ENCODE peak calls at places on chromosomes 13 and 19, in seven cellular contexts. Z, I, W, V, L, F and S are unnamed samples.

GRCh38 chr19:19662866-19663291 is 597 bp downstream of the ATP13A1 start:
- DNase-seq in F (no peak), W (no peak), L (no peak), V (no peak), Z (no peak), I (peak; percentile 73), S (peak; percentile 43)

GRCh38 chr13:46866150-46866549 is 30.7 kb downstream of the HTR2A start:
- DNase-seq in L (peak; percentile 62), Z (peak; percentile 64), V (peak; percentile 11), F (no peak), W (no peak), I (peak; percentile 74), S (peak; percentile 86)

GRCh38 chr13:31835932-31836331 is 96.6 kb downstream of the RXFP2 start:
- DNase-seq in I (no peak), F (no peak), V (no peak), Z (no peak), W (no peak), L (no peak), S (no peak)

GRCh38 chr19:31356587-31357314 is 7.5 kb upstream of the TSHZ3 start:
- DNase-seq in L (peak; percentile 85), W (no peak), I (no peak), Z (peak; percentile 71), F (no peak), V (peak; percentile 24), S (peak; percentile 67)

GRCh38 chr19:46446021-46446420 is 17.3 kb upstream of the PNMA8C start:
- DNase-seq in W (no peak), L (no peak), F (no peak), V (no peak), I (no peak), Z (no peak), S (no peak)

GRCh38 chr13:109762791-109763190 is 23.6 kb downstream of the IRS2 start:
- DNase-seq in V (no peak), F (no peak), W (no peak), Z (no peak), L (no peak), I (no peak), S (no peak)

GRCh38 chr13:51626749-51627148 is 42.5 kb downstream of the WDFY2 start:
- DNase-seq in Z (peak; percentile 33), F (no peak), W (no peak), L (no peak), V (no peak), I (no peak), S (no peak)

GRCh38 chr13:101514695-101515275 is 62.3 kb downstream of the ITGBL1 start:
- DNase-seq in F (peak; percentile 2), W (no peak), V (no peak), Z (peak; percentile 12), L (peak; percentile 53), I (no peak), S (peak; percentile 56)

GRCh38 chr13:50060718-50061117 is 45.5 kb downstream of the KCNRG start:
- DNase-seq in L (no peak), Z (no peak), F (no peak), I (no peak), W (no peak), V (no peak), S (no peak)

GRCh38 chr19:54077334-54077733 is 3.8 kb downstream of the TARM1 start:
- DNase-seq in W (no peak), L (no peak), I (no peak), Z (no peak), V (no peak), F (no peak), S (no peak)

GRCh38 chr13:44191504-44192171 is 182.0 kb upstream of the SERP2 start:
- DNase-seq in I (no peak), F (peak; percentile 81), W (no peak), V (peak; percentile 42), Z (peak; percentile 31), L (peak; percentile 70), S (peak; percentile 78)

GRCh38 chr13:94351292-94352000 is 128.0 kb downstream of the DCT start:
- DNase-seq in I (no peak), Z (no peak), V (no peak), W (no peak), F (no peak), L (no peak), S (no peak)

GRCh38 chr19:33771308-33772101 is 25.2 kb upstream of the KCTD15 start:
- DNase-seq in V (peak; percentile 73), Z (peak; percentile 63), F (peak; percentile 36), L (peak; percentile 91), I (peak; percentile 81), W (no peak), S (peak; percentile 52)

GRCh38 chr13:49238621-49239020 is 9.1 kb upstream of the CDADC1 start:
- DNase-seq in V (no peak), Z (no peak), I (no peak), L (no peak), W (no peak), F (no peak), S (peak; percentile 25)

DNA sequence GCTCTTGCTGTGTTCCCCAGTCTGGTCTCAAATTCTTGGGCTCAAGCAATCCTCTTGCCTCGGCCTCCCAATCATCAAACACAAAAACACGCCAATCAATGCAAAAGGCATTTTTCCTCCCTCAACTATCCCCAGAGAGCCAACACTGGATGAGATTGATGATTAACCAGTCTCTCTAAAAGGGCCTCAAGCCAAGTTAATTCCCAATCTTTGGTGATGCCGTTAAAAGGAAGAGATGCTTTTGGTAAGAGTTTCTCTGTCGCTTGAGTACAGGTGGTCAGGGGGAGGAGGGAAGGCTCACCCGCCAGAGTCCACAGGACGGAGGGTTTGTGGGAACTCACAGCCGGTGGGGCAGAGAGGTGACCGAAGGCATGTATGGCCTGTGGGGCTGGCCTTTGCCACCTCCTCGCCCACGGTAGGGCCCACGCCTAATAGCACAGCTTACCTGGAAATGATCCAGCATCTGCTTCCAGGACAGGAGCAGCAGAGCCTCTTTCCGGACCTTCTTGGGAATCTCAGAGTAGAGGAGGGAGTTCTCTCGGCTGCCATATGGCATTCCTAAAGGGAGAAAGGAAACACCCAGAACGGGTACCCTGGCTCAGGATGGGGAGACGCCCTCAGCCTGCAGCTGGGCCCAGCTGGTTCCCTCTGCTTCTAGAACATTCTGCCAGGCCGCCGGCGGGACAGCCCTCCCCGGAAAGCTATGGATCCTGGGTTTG is 18.1 kb downstream of the DPP9 start:
- DNase-seq in V (no peak), L (no peak), F (no peak), I (no peak), W (no peak), Z (no peak), S (no peak)
- H3K4me1 ChIP-seq in V (peaks cover 14% of the 10 kb centered on the region), L (no peaks in the 10 kb centered on the region), F (peaks cover 7% of the 10 kb centered on the region), I (peaks cover 37% of the 10 kb centered on the region), W (peaks cover 40% of the 10 kb centered on the region), Z (no peaks in the 10 kb centered on the region), S (no peaks in the 10 kb centered on the region)

GRCh38 chr19:989381-990081 is 5.4 kb downstream of the WDR18 start:
- DNase-seq in V (no peak), W (no peak), Z (no peak), F (no peak), I (no peak), L (peak; percentile 78), S (no peak)
- H3K4me1 ChIP-seq in V (peaks cover 6% of the 10 kb centered on the region), W (peaks cover 6% of the 10 kb centered on the region), Z (peaks cover 12% of the 10 kb centered on the region), F (peaks cover 3% of the 10 kb centered on the region), I (peaks cover 7% of the 10 kb centered on the region), L (no peaks in the 10 kb centered on the region), S (peaks cover 2% of the 10 kb centered on the region)

GRCh38 chr19:44762033-44762432 is 13.5 kb downstream of the BCL3 start:
- DNase-seq in F (no peak), W (no peak), Z (no peak), V (no peak), I (peak; percentile 39), L (no peak), S (no peak)
- H3K4me1 ChIP-seq in F (peaks cover 14% of the 10 kb centered on the region), W (peaks cover 17% of the 10 kb centered on the region), Z (peaks cover 18% of the 10 kb centered on the region), V (peaks cover 30% of the 10 kb centered on the region), I (peaks cover 22% of the 10 kb centered on the region), L (no peaks in the 10 kb centered on the region), S (peaks cover 3% of the 10 kb centered on the region)

GRCh38 chr19:38270587-38271167 is 6.3 kb downstream of the SPINT2 start:
- DNase-seq in V (no peak), W (no peak), Z (no peak), F (no peak), I (no peak), L (no peak), S (peak; percentile 64)
- H3K4me1 ChIP-seq in V (peaks cover 58% of the 10 kb centered on the region), W (peaks cover 80% of the 10 kb centered on the region), Z (peaks cover 69% of the 10 kb centered on the region), F (no peaks in the 10 kb centered on the region), I (peaks cover 35% of the 10 kb centered on the region), L (peaks cover 11% of the 10 kb centered on the region), S (peaks cover 26% of the 10 kb centered on the region)

GRCh38 chr19:29193116-29193515 is 19.8 kb downstream of the UQCRFS1 start:
- DNase-seq in F (no peak), L (no peak), V (no peak), I (no peak), Z (no peak), W (no peak), S (no peak)
- H3K4me1 ChIP-seq in F (no peaks in the 10 kb centered on the region), L (no peaks in the 10 kb centered on the region), V (no peaks in the 10 kb centered on the region), I (no peaks in the 10 kb centered on the region), Z (no peaks in the 10 kb centered on the region), W (no peaks in the 10 kb centered on the region), S (no peaks in the 10 kb centered on the region)

GRCh38 chr19:8366961-8367326 is 3.0 kb downstream of the ANGPTL4 start:
- DNase-seq in F (no peak), W (no peak), V (peak; percentile 30), I (peak; percentile 87), L (peak; percentile 49), Z (peak; percentile 19), S (no peak)

GRCh38 chr19:8368136-8368535 is 4.2 kb downstream of the ANGPTL4 start:
- DNase-seq in I (no peak), Z (no peak), W (no peak), V (no peak), F (no peak), L (no peak), S (no peak)

GRCh38 chr19:8370176-8371010 is 6.4 kb downstream of the ANGPTL4 start:
- DNase-seq in Z (no peak), V (no peak), I (no peak), F (no peak), L (no peak), W (no peak), S (no peak)

GRCh38 chr19:8366121-8366581 is 2.2 kb downstream of the ANGPTL4 start:
- DNase-seq in Z (no peak), W (no peak), L (no peak), I (no peak), V (no peak), F (no peak), S (no peak)

GRCh38 chr19:8367327-8368001 is 3.5 kb downstream of the ANGPTL4 start:
- DNase-seq in V (peak; percentile 87), F (no peak), L (peak; percentile 84), W (peak; percentile 71), Z (peak; percentile 85), I (peak; percentile 97), S (peak; percentile 85)
- H3K4me1 ChIP-seq in V (peaks cover 62% of the 10 kb centered on the region), F (no peaks in the 10 kb centered on the region), L (peaks cover 12% of the 10 kb centered on the region), W (peaks cover 40% of the 10 kb centered on the region), Z (peaks cover 73% of the 10 kb centered on the region), I (peaks cover 66% of the 10 kb centered on the region), S (peaks cover 4% of the 10 kb centered on the region)

GRCh38 chr19:2543463-2544442 is 67.8 kb downstream of the GADD45B start:
- DNase-seq in I (peak; percentile 99), V (peak; percentile 90), W (peak; percentile 88), F (peak; percentile 22), L (peak; percentile 97), Z (peak; percentile 98), S (peak; percentile 99)
- H3K4me1 ChIP-seq in I (peaks cover 73% of the 10 kb centered on the region), V (peaks cover 62% of the 10 kb centered on the region), W (peaks cover 77% of the 10 kb centered on the region), F (peaks cover 4% of the 10 kb centered on the region), L (peaks cover 6% of the 10 kb centered on the region), Z (peaks cover 72% of the 10 kb centered on the region), S (peaks cover 2% of the 10 kb centered on the region)

GRCh38 chr19:16459680-16460079 is 12.1 kb downstream of the EPS15L1 start:
- DNase-seq in L (no peak), Z (no peak), V (no peak), I (no peak), W (no peak), F (no peak), S (no peak)
- H3K4me1 ChIP-seq in L (peaks cover 6% of the 10 kb centered on the region), Z (peaks cover 68% of the 10 kb centered on the region), V (peaks cover 34% of the 10 kb centered on the region), I (peaks cover 38% of the 10 kb centered on the region), W (peaks cover 29% of the 10 kb centered on the region), F (no peaks in the 10 kb centered on the region), S (peaks cover 13% of the 10 kb centered on the region)